ENCODE peak calls at places on chromosome 15, in nine cellular contexts. K is fibroblast of pulmonary artery; Q is T-helper 2 cell; S is endothelial cell; W is stimulated activated CD4-positive, alpha-beta T cell treated with anti-CD3 and anti-CD28 coated beads, Interleukin-12 subunit alpha, Interleukin-12 subunit beta, amount 100 ng/mL, for 4 hours; D is NCI-H1694; A is amygdala; M is WTC11; N is fibroblast of gingiva. P is an unnamed sample.

GRCh38 chr15:59185725-59186124 is 20.9 kb upstream of the LDHAL6B start:
- DNase-seq in K (no peak), Q (no peak), S (no peak), W (no peak), D (no peak), A (no peak), M (no peak), N (no peak), P (no peak)

GRCh38 chr15:45871121-45871855 is 236.5 kb downstream of the SQOR start:
- DNase-seq in K (peak), Q (no peak), S (no peak), W (no peak), D (no peak), A (no peak), M (no peak), N (peak), P (no peak)

GRCh38 chr15:52134502-52135144 is 22.0 kb upstream of the BCL2L10 start:
- DNase-seq in K (no peak), Q (no peak), S (no peak), W (no peak), D (no peak), A (no peak), M (no peak), N (no peak), P (no peak)

GRCh38 chr15:94670436-94671034 is 439.2 kb downstream of the MCTP2 start:
- DNase-seq in K (peak), Q (no peak), S (no peak), W (no peak), D (no peak), A (no peak), M (no peak), N (peak), P (no peak)

GRCh38 chr15:101439285-101439919 is 50.1 kb downstream of the PCSK6 start:
- DNase-seq in K (peak), Q (no peak), S (no peak), W (no peak), D (no peak), A (no peak), M (no peak), N (peak), P (no peak)

GRCh38 chr15:47718474-47719440 is 1.5 kb downstream of the SEMA6D start:
- DNase-seq in K (peak), Q (no peak), S (peak), W (no peak), D (no peak), A (no peak), M (no peak), N (peak), P (no peak)

GRCh38 chr15:59549339-59549807 is 62.2 kb upstream of the GCNT3 start:
- DNase-seq in K (no peak), Q (no peak), S (no peak), W (no peak), D (no peak), A (no peak), M (peak), N (no peak), P (no peak)

GRCh38 chr15:80970018-80970657 is 19.5 kb downstream of the MESD start:
- DNase-seq in K (peak), Q (no peak), S (peak), W (peak), D (peak), A (no peak), M (peak), N (peak), P (peak)

GRCh38 chr15:99076555-99077308 is 28.1 kb upstream of the SYNM start:
- DNase-seq in K (peak), Q (no peak), S (peak), W (peak), D (peak), A (peak), M (peak), N (peak), P (peak)

GRCh38 chr15:65653341-65653740 is 31.6 kb downstream of the SLC24A1 start:
- DNase-seq in K (peak), Q (no peak), S (no peak), W (no peak), D (no peak), A (no peak), M (no peak), N (no peak), P (no peak)

GRCh38 chr15:70348581-70349344 is 251.0 kb upstream of the TLE3 start:
- DNase-seq in K (peak), Q (no peak), S (no peak), W (no peak), D (no peak), A (peak), M (no peak), N (no peak), P (no peak)

GRCh38 chr15:97566957-97567356 is 393.5 kb upstream of the ARRDC4 start:
- DNase-seq in K (peak), Q (no peak), S (no peak), W (no peak), D (no peak), A (no peak), M (no peak), N (no peak), P (no peak)

GRCh38 chr15:100903191-100903590 is 16.0 kb upstream of the LRRK1 start:
- DNase-seq in K (no peak), Q (no peak), S (no peak), W (no peak), D (no peak), A (no peak), M (no peak), N (no peak), P (no peak)

GRCh38 chr15:78034495-78035191 is 42.9 kb downstream of the TBC1D2B start:
- DNase-seq in K (no peak), Q (peak), S (no peak), W (peak), D (no peak), A (no peak), M (no peak), N (no peak), P (no peak)

GRCh38 chr15:43232289-43232874 is 11.6 kb upstream of the EPB42 start:
- DNase-seq in K (no peak), Q (no peak), S (no peak), W (no peak), D (no peak), A (no peak), M (no peak), N (peak), P (no peak)

GRCh38 chr15:81760686-81761085 is 285.1 kb downstream of the MEX3B start:
- DNase-seq in K (no peak), Q (no peak), S (no peak), W (no peak), D (no peak), A (no peak), M (no peak), N (no peak), P (no peak)

GRCh38 chr15:92524161-92524560 is 130.5 kb downstream of the ST8SIA2 start:
- DNase-seq in K (no peak), Q (no peak), S (no peak), W (no peak), D (no peak), A (no peak), M (no peak), N (no peak), P (no peak)

GRCh38 chr15:94042163-94042954 is 189.0 kb upstream of the MCTP2 start:
- DNase-seq in K (peak), Q (no peak), S (no peak), W (no peak), D (no peak), A (no peak), M (no peak), N (no peak), P (no peak)

GRCh38 chr15:26029146-26029545 is 166.0 kb upstream of the ATP10A start:
- DNase-seq in K (no peak), Q (no peak), S (no peak), W (no peak), D (no peak), A (no peak), M (no peak), N (no peak), P (no peak)

GRCh38 chr15:72375846-72376581 is at the start of gene HEXA:
- DNase-seq in K (peak), Q (peak), S (peak), W (peak), D (peak), A (peak), M (peak), N (peak), P (peak)

GRCh38 chr15:89121414-89121813 is 33.2 kb downstream of the ABHD2 start:
- DNase-seq in K (no peak), Q (no peak), S (no peak), W (no peak), D (no peak), A (no peak), M (no peak), N (peak), P (no peak)

GRCh38 chr15:100981086-100981485 is 61.9 kb downstream of the LRRK1 start:
- DNase-seq in K (no peak), Q (no peak), S (no peak), W (no peak), D (no peak), A (no peak), M (no peak), N (no peak), P (no peak)

GRCh38 chr15:100689500-100689899 is 87.1 kb downstream of the ASB7 start:
- DNase-seq in K (no peak), Q (no peak), S (no peak), W (no peak), D (no peak), A (no peak), M (no peak), N (no peak), P (no peak)

GRCh38 chr15:100103828-100104227 is 237.9 kb downstream of the ADAMTS17 start:
- DNase-seq in K (no peak), Q (no peak), S (no peak), W (no peak), D (no peak), A (no peak), M (no peak), N (no peak), P (no peak)

GRCh38 chr15:94255540-94255939 is 24.2 kb downstream of the MCTP2 start:
- DNase-seq in K (no peak), Q (no peak), S (no peak), W (no peak), D (no peak), A (no peak), M (no peak), N (no peak), P (no peak)

GRCh38 chr15:76903251-76903681 is 1.9 kb downstream of the SCAPER start:
- DNase-seq in K (peak), Q (no peak), S (no peak), W (no peak), D (no peak), A (no peak), M (no peak), N (peak), P (no peak)